ENCODE peak calls at places on chromosomes 7 and 10, in eight cellular contexts. One of them, this sample, is unnamed.

GRCh38 chr10:49290607-49291006 is 8.4 kb upstream of the C10orf71 start:
- DNase-seq in frontal cortex: no peak
- DNase-seq in GM12865: no peak
- DNase-seq in activated T-helper 9 cell treated with anti-CD3 and anti-CD28 coated beads, Interleukin-2, amount 50 U/mL, for 16 hours: no peak
- DNase-seq in substantia nigra: no peak
- DNase-seq in H7: no peak
- DNase-seq in WTC11: no peak
- DNase-seq in NCI-H1417: no peak
- DNase-seq in this sample: no peak

GRCh38 chr7:43501881-43502280 is 81.0 kb upstream of the STK17A start:
- DNase-seq in frontal cortex: no peak
- DNase-seq in NCI-H1417: no peak
- DNase-seq in substantia nigra: no peak
- DNase-seq in GM12865: peak; percentile 37
- DNase-seq in H7: no peak
- DNase-seq in activated T-helper 9 cell treated with anti-CD3 and anti-CD28 coated beads, Interleukin-2, amount 50 U/mL, for 16 hours: no peak
- DNase-seq in WTC11: no peak
- DNase-seq in this sample: no peak

GRCh38 chr10:132097609-132098377 is 32.0 kb downstream of the JAKMIP3 start:
- DNase-seq in substantia nigra: no peak
- DNase-seq in NCI-H1417: no peak
- DNase-seq in frontal cortex: no peak
- DNase-seq in H7: no peak
- DNase-seq in GM12865: no peak
- DNase-seq in activated T-helper 9 cell treated with anti-CD3 and anti-CD28 coated beads, Interleukin-2, amount 50 U/mL, for 16 hours: no peak
- DNase-seq in WTC11: no peak
- DNase-seq in this sample: no peak

GRCh38 chr7:44431091-44431608 is 59.3 kb downstream of the NUDCD3 start:
- DNase-seq in GM12865: peak; percentile 72
- DNase-seq in H7: peak; percentile 71
- DNase-seq in WTC11: peak; percentile 47
- DNase-seq in activated T-helper 9 cell treated with anti-CD3 and anti-CD28 coated beads, Interleukin-2, amount 50 U/mL, for 16 hours: no peak
- DNase-seq in frontal cortex: no peak
- DNase-seq in NCI-H1417: no peak
- DNase-seq in substantia nigra: no peak
- DNase-seq in this sample: no peak

GRCh38 chr7:22411977-22412693 is 55.2 kb upstream of the RAPGEF5 start:
- DNase-seq in NCI-H1417: no peak
- DNase-seq in activated T-helper 9 cell treated with anti-CD3 and anti-CD28 coated beads, Interleukin-2, amount 50 U/mL, for 16 hours: no peak
- DNase-seq in WTC11: no peak
- DNase-seq in substantia nigra: no peak
- DNase-seq in H7: no peak
- DNase-seq in frontal cortex: no peak
- DNase-seq in GM12865: no peak
- DNase-seq in this sample: no peak

GRCh38 chr10:49541762-49542161 is 2.8 kb upstream of the ERCC6 start:
- DNase-seq in activated T-helper 9 cell treated with anti-CD3 and anti-CD28 coated beads, Interleukin-2, amount 50 U/mL, for 16 hours: no peak
- DNase-seq in NCI-H1417: no peak
- DNase-seq in frontal cortex: no peak
- DNase-seq in H7: no peak
- DNase-seq in substantia nigra: no peak
- DNase-seq in GM12865: no peak
- DNase-seq in WTC11: no peak
- DNase-seq in this sample: no peak

GRCh38 chr10:107971973-107972372 is 807.5 kb upstream of the SORCS1 start:
- DNase-seq in H7: no peak
- DNase-seq in GM12865: no peak
- DNase-seq in activated T-helper 9 cell treated with anti-CD3 and anti-CD28 coated beads, Interleukin-2, amount 50 U/mL, for 16 hours: no peak
- DNase-seq in substantia nigra: no peak
- DNase-seq in WTC11: no peak
- DNase-seq in NCI-H1417: no peak
- DNase-seq in frontal cortex: no peak
- DNase-seq in this sample: no peak

GRCh38 chr7:63521-64021 is 128.8 kb upstream of the FAM20C start:
- DNase-seq in H7: peak; percentile 59
- DNase-seq in GM12865: no peak
- DNase-seq in activated T-helper 9 cell treated with anti-CD3 and anti-CD28 coated beads, Interleukin-2, amount 50 U/mL, for 16 hours: no peak
- DNase-seq in substantia nigra: no peak
- DNase-seq in frontal cortex: no peak
- DNase-seq in WTC11: no peak
- DNase-seq in NCI-H1417: no peak
- DNase-seq in this sample: no peak

GRCh38 chr7:45174966-45175765 is 17.6 kb downstream of the RAMP3 start:
- DNase-seq in frontal cortex: no peak
- DNase-seq in H7: peak; percentile 23
- DNase-seq in GM12865: no peak
- DNase-seq in activated T-helper 9 cell treated with anti-CD3 and anti-CD28 coated beads, Interleukin-2, amount 50 U/mL, for 16 hours: no peak
- DNase-seq in NCI-H1417: no peak
- DNase-seq in substantia nigra: no peak
- DNase-seq in WTC11: no peak
- DNase-seq in this sample: no peak

GRCh38 chr7:92260248-92260781 is 14.5 kb downstream of the ANKIB1 start:
- DNase-seq in WTC11: no peak
- DNase-seq in GM12865: no peak
- DNase-seq in substantia nigra: no peak
- DNase-seq in frontal cortex: no peak
- DNase-seq in NCI-H1417: no peak
- DNase-seq in activated T-helper 9 cell treated with anti-CD3 and anti-CD28 coated beads, Interleukin-2, amount 50 U/mL, for 16 hours: no peak
- DNase-seq in H7: no peak
- DNase-seq in this sample: no peak

GRCh38 chr7:43674559-43675436 is 54.5 kb downstream of the COA1 start:
- DNase-seq in GM12865: no peak
- DNase-seq in NCI-H1417: no peak
- DNase-seq in H7: no peak
- DNase-seq in frontal cortex: no peak
- DNase-seq in substantia nigra: no peak
- DNase-seq in WTC11: no peak
- DNase-seq in activated T-helper 9 cell treated with anti-CD3 and anti-CD28 coated beads, Interleukin-2, amount 50 U/mL, for 16 hours: no peak
- DNase-seq in this sample: no peak

GRCh38 chr10:46326971-46327370 is 40.2 kb downstream of the ANTXRL start:
- DNase-seq in WTC11: no peak
- DNase-seq in GM12865: no peak
- DNase-seq in frontal cortex: no peak
- DNase-seq in substantia nigra: no peak
- DNase-seq in H7: no peak
- DNase-seq in NCI-H1417: no peak
- DNase-seq in activated T-helper 9 cell treated with anti-CD3 and anti-CD28 coated beads, Interleukin-2, amount 50 U/mL, for 16 hours: no peak
- DNase-seq in this sample: no peak

GRCh38 chr10:122341141-122341810 is 33.2 kb upstream of the PLEKHA1 start:
- DNase-seq in activated T-helper 9 cell treated with anti-CD3 and anti-CD28 coated beads, Interleukin-2, amount 50 U/mL, for 16 hours: no peak
- DNase-seq in GM12865: no peak
- DNase-seq in substantia nigra: no peak
- DNase-seq in frontal cortex: no peak
- DNase-seq in H7: no peak
- DNase-seq in WTC11: no peak
- DNase-seq in NCI-H1417: no peak
- DNase-seq in this sample: no peak

GRCh38 chr7:150425670-150426069 is 24.8 kb upstream of the GIMAP8 start:
- DNase-seq in frontal cortex: no peak
- DNase-seq in H7: no peak
- DNase-seq in WTC11: no peak
- DNase-seq in activated T-helper 9 cell treated with anti-CD3 and anti-CD28 coated beads, Interleukin-2, amount 50 U/mL, for 16 hours: no peak
- DNase-seq in substantia nigra: no peak
- DNase-seq in NCI-H1417: no peak
- DNase-seq in GM12865: no peak
- DNase-seq in this sample: no peak

GRCh38 chr7:22909958-22910357 is 87.3 kb upstream of the TOMM7 start:
- DNase-seq in GM12865: no peak
- DNase-seq in frontal cortex: no peak
- DNase-seq in NCI-H1417: no peak
- DNase-seq in activated T-helper 9 cell treated with anti-CD3 and anti-CD28 coated beads, Interleukin-2, amount 50 U/mL, for 16 hours: no peak
- DNase-seq in substantia nigra: no peak
- DNase-seq in H7: no peak
- DNase-seq in WTC11: no peak
- DNase-seq in this sample: no peak

GRCh38 chr7:29381206-29382094 is 182.2 kb upstream of the PRR15 start:
- DNase-seq in H7: no peak
- DNase-seq in GM12865: no peak
- DNase-seq in frontal cortex: no peak
- DNase-seq in substantia nigra: no peak
- DNase-seq in NCI-H1417: no peak
- DNase-seq in WTC11: no peak
- DNase-seq in activated T-helper 9 cell treated with anti-CD3 and anti-CD28 coated beads, Interleukin-2, amount 50 U/mL, for 16 hours: no peak
- DNase-seq in this sample: no peak

GRCh38 chr10:80986596-80986995 is 448.9 kb downstream of the SH2D4B start:
- DNase-seq in H7: no peak
- DNase-seq in NCI-H1417: no peak
- DNase-seq in frontal cortex: no peak
- DNase-seq in GM12865: peak; percentile 31
- DNase-seq in activated T-helper 9 cell treated with anti-CD3 and anti-CD28 coated beads, Interleukin-2, amount 50 U/mL, for 16 hours: no peak
- DNase-seq in substantia nigra: no peak
- DNase-seq in WTC11: no peak
- DNase-seq in this sample: no peak

GRCh38 chr10:115918812-115919211 is 354.2 kb downstream of the GFRA1 start:
- DNase-seq in WTC11: no peak
- DNase-seq in NCI-H1417: no peak
- DNase-seq in GM12865: no peak
- DNase-seq in activated T-helper 9 cell treated with anti-CD3 and anti-CD28 coated beads, Interleukin-2, amount 50 U/mL, for 16 hours: no peak
- DNase-seq in frontal cortex: no peak
- DNase-seq in substantia nigra: no peak
- DNase-seq in H7: no peak
- DNase-seq in this sample: no peak

GRCh38 chr7:29202651-29203069 is 8.1 kb downstream of the CHN2 start:
- DNase-seq in GM12865: no peak
- DNase-seq in frontal cortex: no peak
- DNase-seq in WTC11: no peak
- DNase-seq in NCI-H1417: no peak
- DNase-seq in substantia nigra: no peak
- DNase-seq in H7: no peak
- DNase-seq in activated T-helper 9 cell treated with anti-CD3 and anti-CD28 coated beads, Interleukin-2, amount 50 U/mL, for 16 hours: no peak
- DNase-seq in this sample: no peak

GRCh38 chr7:27242046-27242579 is 489 bp upstream of the EVX1 start:
- DNase-seq in GM12865: no peak
- DNase-seq in H7: no peak
- DNase-seq in frontal cortex: no peak
- DNase-seq in substantia nigra: no peak
- DNase-seq in WTC11: no peak
- DNase-seq in NCI-H1417: no peak
- DNase-seq in activated T-helper 9 cell treated with anti-CD3 and anti-CD28 coated beads, Interleukin-2, amount 50 U/mL, for 16 hours: no peak
- DNase-seq in this sample: no peak

GRCh38 chr10:109898666-109899577 is 24.4 kb downstream of the XPNPEP1 start:
- DNase-seq in GM12865: no peak
- DNase-seq in substantia nigra: no peak
- DNase-seq in WTC11: no peak
- DNase-seq in NCI-H1417: no peak
- DNase-seq in activated T-helper 9 cell treated with anti-CD3 and anti-CD28 coated beads, Interleukin-2, amount 50 U/mL, for 16 hours: no peak
- DNase-seq in H7: no peak
- DNase-seq in frontal cortex: no peak
- DNase-seq in this sample: no peak

GRCh38 chr7:131071786-131072504 is 255.7 kb upstream of the MKLN1 start:
- DNase-seq in NCI-H1417: no peak
- DNase-seq in WTC11: no peak
- DNase-seq in substantia nigra: peak; percentile 17
- DNase-seq in frontal cortex: no peak
- DNase-seq in activated T-helper 9 cell treated with anti-CD3 and anti-CD28 coated beads, Interleukin-2, amount 50 U/mL, for 16 hours: no peak
- DNase-seq in H7: no peak
- DNase-seq in GM12865: peak; percentile 51
- DNase-seq in this sample: no peak

GRCh38 chr7:157949711-157950110 is 612.9 kb downstream of the DNAJB6 start:
- DNase-seq in NCI-H1417: no peak
- DNase-seq in activated T-helper 9 cell treated with anti-CD3 and anti-CD28 coated beads, Interleukin-2, amount 50 U/mL, for 16 hours: no peak
- DNase-seq in frontal cortex: no peak
- DNase-seq in H7: no peak
- DNase-seq in substantia nigra: no peak
- DNase-seq in WTC11: no peak
- DNase-seq in GM12865: no peak
- DNase-seq in this sample: no peak

GRCh38 chr7:128869944-128870285 is 7.3 kb downstream of the ATP6V1F start:
- DNase-seq in activated T-helper 9 cell treated with anti-CD3 and anti-CD28 coated beads, Interleukin-2, amount 50 U/mL, for 16 hours: no peak
- DNase-seq in NCI-H1417: no peak
- DNase-seq in substantia nigra: no peak
- DNase-seq in H7: peak; percentile 86
- DNase-seq in WTC11: no peak
- DNase-seq in GM12865: no peak
- DNase-seq in frontal cortex: no peak
- DNase-seq in this sample: no peak

GRCh38 chr10:10847313-10847712 is 170.4 kb upstream of the CELF2 start:
- DNase-seq in GM12865: no peak
- DNase-seq in frontal cortex: no peak
- DNase-seq in H7: no peak
- DNase-seq in NCI-H1417: peak; percentile 14
- DNase-seq in substantia nigra: no peak
- DNase-seq in WTC11: no peak
- DNase-seq in activated T-helper 9 cell treated with anti-CD3 and anti-CD28 coated beads, Interleukin-2, amount 50 U/mL, for 16 hours: no peak
- DNase-seq in this sample: no peak